ENCODE peak calls at places on chromosomes 2 and 18, in six cellular contexts. Z, C, X, A, U and L are unnamed samples. For H3K27me3 and H3K36me3, the result is how much of the 10 kb centered on the place peaks cover.

GRCh38 chr2:23153484-23153883 is 231.5 kb upstream of the KLHL29 start:
- DNase-seq in Z (no peak), C (no peak), X (no peak), A (no peak), U (no peak), L (no peak)

GRCh38 chr2:168450171-168450570 is 5.9 kb upstream of the CERS6 start:
- DNase-seq in Z (no peak), C (no peak), X (no peak), A (no peak), U (no peak), L (no peak)

GRCh38 chr2:48519608-48520007 is 10.3 kb upstream of the STON1 start:
- DNase-seq in Z (no peak), C (no peak), X (no peak), A (no peak), U (no peak), L (no peak)

GRCh38 chr2:237178396-237178795 is 92.7 kb downstream of the COPS8 start:
- DNase-seq in Z (peak), C (peak), X (no peak), A (no peak), U (no peak), L (no peak)

GRCh38 chr2:170321526-170321925 is 143.6 kb downstream of the MYO3B start:
- DNase-seq in Z (peak), C (no peak), X (no peak), A (no peak), U (no peak), L (no peak)

GRCh38 chr18:62445386-62445917 is 77.4 kb upstream of the ZCCHC2 start:
- DNase-seq in Z (peak), C (no peak), X (no peak), A (no peak), U (no peak), L (no peak)

GRCh38 chr2:195513119-195513518 is 143.9 kb upstream of the SLC39A10 start:
- DNase-seq in Z (no peak), C (no peak), X (no peak), A (no peak), U (no peak), L (no peak)

GRCh38 chr2:37838541-37839167 is 86.4 kb upstream of the RMDN2 start:
- DNase-seq in Z (no peak), C (no peak), X (no peak), A (no peak), U (peak), L (peak)

GRCh38 chr2:113756088-113757058 is at the start of gene SLC35F5:
- DNase-seq in Z (peak), C (peak), X (peak), A (peak), U (peak), L (peak)

GRCh38 chr2:140855471-140855870 is 1275.3 kb downstream of the LRP1B start:
- DNase-seq in Z (no peak), C (no peak), X (no peak), A (no peak), U (no peak), L (no peak)

GRCh38 chr2:26671691-26672090 is 20.8 kb upstream of the KCNK3 start:
- DNase-seq in Z (no peak), C (peak), X (no peak), A (no peak), U (no peak), L (peak)

GRCh38 chr2:29269095-29270090 is 154.2 kb downstream of the CLIP4 start:
- DNase-seq in Z (no peak), C (no peak), X (no peak), A (no peak), U (no peak), L (no peak)

GRCh38 chr2:211982162-211982561 is 556.4 kb downstream of the ERBB4 start:
- DNase-seq in Z (no peak), C (no peak), X (no peak), A (no peak), U (no peak), L (no peak)

GRCh38 chr2:204909791-204910190 is 364.5 kb downstream of the PARD3B start:
- DNase-seq in Z (no peak), C (no peak), X (no peak), A (no peak), U (no peak), L (no peak)
- TF ChIP-seq CTCF in Z (no peak), C (no peak), X (no peak), A (no peak), U (no peak), L (no peak)

DNA sequence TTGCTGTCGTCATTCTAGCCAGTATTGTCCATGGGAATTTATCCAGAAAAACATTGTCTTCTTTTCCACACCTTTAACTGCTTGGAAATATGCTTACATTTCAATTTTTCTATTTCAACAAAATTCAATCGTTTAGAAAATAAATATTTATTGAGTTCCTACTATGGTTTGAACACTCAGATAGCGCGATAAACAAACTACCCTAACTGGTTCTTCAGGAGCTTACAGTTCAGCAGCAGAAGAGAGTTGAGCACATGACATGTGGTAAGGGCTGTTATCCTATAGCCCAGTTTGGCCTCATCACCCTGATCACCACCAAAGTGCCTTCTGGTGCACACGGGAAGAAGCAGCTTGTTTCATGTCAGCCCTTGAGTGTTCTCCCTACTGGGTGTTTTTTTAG is 375.2 kb upstream of the SMIM21 start:
- DNase-seq in Z (no peak), C (no peak), X (no peak), A (no peak), U (no peak), L (no peak)
- H3K27me3 ChIP-seq in Z (under half), C (under half), X (under half), A (under half), U (under half), L (under half)

DNA sequence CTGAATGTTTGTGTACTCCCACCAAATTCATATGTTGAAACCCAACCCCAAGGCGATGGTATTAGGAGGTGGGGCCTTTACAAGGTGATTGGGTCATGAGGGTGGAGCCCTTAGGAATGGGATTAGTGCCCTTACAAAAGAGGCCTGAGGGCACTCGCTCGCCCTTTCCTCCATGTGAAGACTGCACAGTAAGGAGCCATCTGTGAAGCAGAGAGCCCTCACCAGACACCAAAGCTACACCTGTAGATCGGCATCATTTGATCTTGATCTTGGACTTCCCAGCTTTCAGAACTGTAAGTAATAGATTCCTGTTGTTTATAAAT is 62.9 kb upstream of the FZD7 start:
- DNase-seq in Z (no peak), C (no peak), X (no peak), A (no peak), U (no peak), L (no peak)
- H3K36me3 ChIP-seq in Z (under half), C (under half), X (under half), A (under half), U (under half), L (under half)

GRCh38 chr2:6794484-6794883 is 71.2 kb downstream of the CMPK2 start:
- DNase-seq in Z (no peak), C (no peak), X (no peak), A (no peak), U (no peak), L (no peak)
- TF ChIP-seq CTCF in Z (no peak), C (no peak), X (no peak), A (no peak), U (no peak), L (no peak)

GRCh38 chr2:219496247-219496646 is 2.4 kb upstream of the GMPPA start:
- DNase-seq in Z (no peak), C (no peak), X (no peak), A (no peak), U (no peak), L (no peak)

GRCh38 chr2:219499058-219499307 is 292 bp downstream of the GMPPA start:
- DNase-seq in Z (no peak), C (no peak), X (no peak), A (no peak), U (no peak), L (no peak)

GRCh38 chr2:219498280-219499057 is at the start of gene GMPPA:
- DNase-seq in Z (peak), C (peak), X (peak), A (peak), U (peak), L (peak)

GRCh38 chr2:219496781-219497494 is 1.8 kb upstream of the GMPPA start:
- DNase-seq in Z (no peak), C (no peak), X (peak), A (no peak), U (no peak), L (no peak)

DNA sequence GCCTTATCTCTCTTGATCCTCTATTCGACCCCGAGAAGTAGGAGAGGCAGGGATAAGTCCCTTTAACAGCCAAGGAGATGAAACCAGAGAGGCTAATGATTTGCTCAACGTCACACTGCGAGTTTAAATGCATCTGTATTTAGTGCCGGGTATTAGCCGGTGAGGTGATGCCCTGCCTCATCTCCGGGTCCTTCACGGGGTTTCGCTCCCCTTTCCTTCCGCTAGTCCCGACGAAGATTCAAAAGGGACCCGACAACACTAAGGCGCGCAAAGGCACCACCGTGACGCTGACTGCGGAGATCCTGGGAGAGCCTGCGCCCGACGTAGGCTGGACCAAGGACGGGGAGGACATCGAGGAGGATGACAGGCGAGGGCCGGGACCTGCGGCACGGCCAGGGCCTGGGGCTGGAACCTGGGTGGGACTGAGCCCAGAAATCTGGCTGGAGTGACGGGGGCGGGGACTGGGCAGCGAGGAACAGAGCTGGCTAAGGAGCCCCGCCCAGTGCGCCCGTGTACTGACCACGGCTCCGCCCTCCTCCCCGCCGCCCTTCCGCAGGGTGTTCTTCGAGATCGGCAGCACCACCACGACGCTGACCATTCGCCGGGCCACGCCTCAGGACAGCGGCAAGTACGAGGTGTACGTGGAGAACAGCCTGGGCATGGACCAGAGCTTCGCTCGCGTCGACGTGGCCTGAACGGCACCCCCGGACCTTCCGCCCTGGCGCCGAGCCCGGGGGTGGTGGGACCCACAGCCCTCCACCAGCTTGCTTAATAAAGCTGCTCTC is 1.0 kb upstream of the GMPPA start:
- DNase-seq in Z (peak), C (peak), X (peak), A (no peak), U (peak), L (peak)
- H3K27me3 ChIP-seq in Z (under half), C (under half), X (under half), A (under half), U (under half), L (under half)

DNA sequence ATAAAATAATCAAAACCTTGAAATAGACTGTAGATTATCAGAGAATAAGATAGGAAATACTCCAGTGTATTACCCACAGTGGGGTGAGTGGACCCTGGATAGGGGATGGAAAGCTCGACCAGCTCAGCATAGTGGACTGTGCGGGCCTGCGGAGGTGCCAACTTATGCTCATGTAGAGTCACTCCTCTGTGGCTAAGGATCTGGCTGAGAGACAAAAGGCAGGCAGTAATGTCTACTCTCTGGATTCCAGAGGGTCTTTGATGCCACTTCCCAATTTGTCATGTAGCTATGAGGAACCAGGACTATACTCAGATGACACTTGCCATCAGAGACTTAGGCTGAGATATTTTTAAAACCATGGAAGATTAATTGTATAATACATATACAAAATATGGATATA is 101.9 kb upstream of the MCFD2 start:
- DNase-seq in Z (no peak), C (no peak), X (no peak), A (no peak), U (no peak), L (no peak)
- H3K36me3 ChIP-seq in Z (under half), C (under half), X (under half), A (under half), U (under half), L (under half)

GRCh38 chr18:39801010-39801409 is 2154.0 kb upstream of the PIK3C3 start:
- DNase-seq in Z (no peak), C (no peak), X (no peak), A (no peak), U (no peak), L (no peak)

GRCh38 chr18:39802648-39803229 is 2152.3 kb upstream of the PIK3C3 start:
- DNase-seq in Z (no peak), C (no peak), X (no peak), A (no peak), U (no peak), L (no peak)

GRCh38 chr18:39805218-39805617 is 2149.8 kb upstream of the PIK3C3 start:
- DNase-seq in Z (no peak), C (no peak), X (no peak), A (no peak), U (no peak), L (no peak)

GRCh38 chr18:39801848-39802247 is 2153.2 kb upstream of the PIK3C3 start:
- DNase-seq in Z (no peak), C (no peak), X (no peak), A (no peak), U (no peak), L (no peak)

DNA sequence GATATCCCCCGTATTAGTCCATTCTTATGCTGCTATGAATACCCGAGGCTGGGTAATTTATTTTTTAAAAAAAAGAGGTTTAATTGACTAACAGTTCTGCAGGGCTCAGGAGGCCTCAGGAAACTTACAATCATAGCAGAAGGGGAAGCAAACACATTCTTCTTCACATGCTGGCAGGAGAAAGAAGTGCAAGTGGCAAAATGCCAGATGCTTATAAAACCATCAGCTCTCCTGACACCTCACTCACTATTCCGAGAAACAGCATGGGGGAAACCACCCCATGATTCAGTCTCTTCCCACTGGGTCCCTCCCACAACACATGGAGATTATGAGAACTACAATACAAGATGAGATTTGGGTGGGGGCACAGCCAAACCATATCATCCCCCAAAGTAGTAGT is 2148.5 kb upstream of the PIK3C3 start:
- DNase-seq in Z (peak), C (peak), X (no peak), A (no peak), U (no peak), L (no peak)
- TF ChIP-seq CTCF in Z (no peak), C (no peak), X (no peak), A (no peak), U (no peak), L (no peak)

GRCh38 chr2:100109986-100110980 is 32.1 kb downstream of the AFF3 start:
- DNase-seq in Z (no peak), C (no peak), X (no peak), A (no peak), U (no peak), L (no peak)
- H3K27me3 ChIP-seq in Z (under half), C (half or more), X (under half), A (under half), U (under half), L (under half)